ENCODE peak calls at places on chromosomes 2 and 18, in five cellular contexts. O is testis, S is posterior cingulate gyrus, L is choroid plexus epithelial cell, Z is hippocampal formation. A is an unnamed sample.

GRCh38 chr2:5140367-5140766 is 551.8 kb upstream of the SOX11 start:
- DNase-seq in O (no peak), S (no peak), L (peak), Z (no peak), A (no peak)

GRCh38 chr2:74250189-74250631 is 51.8 kb downstream of the MTHFD2 start:
- DNase-seq in O (peak), S (peak), L (peak), Z (peak), A (peak)

GRCh38 chr2:39141346-39142011 is 20.6 kb upstream of the SOS1 start:
- DNase-seq in O (no peak), S (no peak), L (no peak), Z (no peak), A (no peak)

GRCh38 chr18:13381331-13381730 is 162.8 kb downstream of the LDLRAD4 start:
- DNase-seq in O (no peak), S (peak), L (no peak), Z (no peak), A (no peak)

GRCh38 chr18:24539866-24540604 is 79.6 kb downstream of the HRH4 start:
- DNase-seq in O (no peak), S (no peak), L (no peak), Z (no peak), A (no peak)

GRCh38 chr2:181805228-181806038 is 86.1 kb upstream of the ITPRID2 start:
- DNase-seq in O (no peak), S (no peak), L (peak), Z (no peak), A (no peak)

GRCh38 chr2:237218756-237219155 is 133.1 kb downstream of the COPS8 start:
- DNase-seq in O (no peak), S (no peak), L (peak), Z (no peak), A (no peak)

GRCh38 chr18:24799176-24799575 is 338.7 kb downstream of the HRH4 start:
- DNase-seq in O (no peak), S (no peak), L (no peak), Z (no peak), A (no peak)

A was measured in frontal cortex.